ENCODE peak calls at places on chromosomes 6 and 20, in nine cellular contexts. Y is GM10248, F is GM13976, V is sciatic nerve, U is left cardiac atrium, A is tibial artery, Z is HCT116, C is Kasumi-1, J is colonic mucosa. G is an unnamed sample.

GRCh38 chr20:45105317-45105716 is 4.4 kb upstream of the KCNS1 start:
- DNase-seq in Y (no peak), F (no peak), V (no peak), U (no peak), A (no peak), Z (no peak), C (no peak), J (no peak), G (no peak)

GRCh38 chr6:119079288-119079809 is 885 bp upstream of the FAM184A start:
- DNase-seq in Y (no peak), F (no peak), V (no peak), U (no peak), A (peak; percentile 31), Z (no peak), C (no peak), J (no peak), G (no peak)

GRCh38 chr20:37480915-37481314 is 40.1 kb upstream of the NNAT start:
- DNase-seq in Y (no peak), F (no peak), V (no peak), U (no peak), A (peak; percentile 42), Z (no peak), C (no peak), J (no peak), G (no peak)

GRCh38 chr6:7155871-7156579 is 48.3 kb downstream of the RREB1 start:
- DNase-seq in Y (no peak), F (peak; percentile 47), V (no peak), U (no peak), A (no peak), Z (no peak), C (no peak), J (no peak), G (no peak)

GRCh38 chr6:140546640-140547039 is 1172.2 kb upstream of the CITED2 start:
- DNase-seq in Y (no peak), F (no peak), V (no peak), U (no peak), A (no peak), Z (no peak), C (no peak), J (no peak), G (no peak)

GRCh38 chr20:50515471-50516106 is 5.4 kb downstream of the PTPN1 start:
- DNase-seq in Y (no peak), F (no peak), V (no peak), U (no peak), A (no peak), Z (no peak), C (no peak), J (no peak), G (no peak)

GRCh38 chr6:118697554-118697953 is 46.2 kb upstream of the CEP85L start:
- DNase-seq in Y (no peak), F (no peak), V (no peak), U (no peak), A (no peak), Z (no peak), C (no peak), J (no peak), G (no peak)

GRCh38 chr6:2792330-2792729 is 27.1 kb downstream of the WRNIP1 start:
- DNase-seq in Y (no peak), F (no peak), V (no peak), U (no peak), A (no peak), Z (peak; percentile 27), C (no peak), J (no peak), G (no peak)

GRCh38 chr6:36818741-36819140 is 20.5 kb downstream of the CPNE5 start:
- DNase-seq in Y (no peak), F (no peak), V (no peak), U (no peak), A (no peak), Z (no peak), C (no peak), J (no peak), G (no peak)

GRCh38 chr6:1312444-1313363 is 806 bp downstream of the FOXQ1 start:
- DNase-seq in Y (no peak), F (peak; percentile 42), V (no peak), U (no peak), A (no peak), Z (no peak), C (no peak), J (no peak), G (peak; percentile 35)

GRCh38 chr20:10982692-10983091 is 308.9 kb upstream of the JAG1 start:
- DNase-seq in Y (no peak), F (no peak), V (no peak), U (peak; percentile 66), A (peak; percentile 70), Z (no peak), C (no peak), J (peak; percentile 25), G (no peak)

GRCh38 chr6:135738646-135739045 is 112.9 kb upstream of the PDE7B start:
- DNase-seq in Y (no peak), F (no peak), V (no peak), U (no peak), A (no peak), Z (no peak), C (no peak), J (no peak), G (no peak)

GRCh38 chr20:25676164-25676809 is 20.4 kb downstream of the ZNF337 start:
- DNase-seq in Y (no peak), F (no peak), V (no peak), U (no peak), A (no peak), Z (no peak), C (no peak), J (no peak), G (no peak)

GRCh38 chr20:17570347-17571152 is 675 bp downstream of the DSTN start:
- DNase-seq in Y (peak; percentile 51), F (peak; percentile 32), V (peak; percentile 77), U (peak; percentile 62), A (peak; percentile 59), Z (peak; percentile 15), C (peak; percentile 46), J (peak; percentile 73), G (peak; percentile 60)

GRCh38 chr20:56829788-56830385 is 200.8 kb downstream of the TFAP2C start:
- DNase-seq in Y (no peak), F (no peak), V (no peak), U (no peak), A (no peak), Z (no peak), C (no peak), J (no peak), G (no peak)